ENCODE peak calls at places on chromosomes 4 and X, in four cellular contexts. One of them, this sample, is unnamed.

GRCh38 chr4:92433272-92433758 is 129.5 kb downstream of the GRID2 start:
- DNase-seq in HFFc6: no peak
- DNase-seq in cardiac muscle cell: no peak
- DNase-seq in cardiac fibroblast: no peak
- DNase-seq in this sample: no peak

GRCh38 chr4:2715426-2715825 is 40.7 kb downstream of the TNIP2 start:
- DNase-seq in HFFc6: no peak
- DNase-seq in cardiac muscle cell: no peak
- DNase-seq in cardiac fibroblast: no peak
- DNase-seq in this sample: no peak

GRCh38 chr4:90137545-90137944 is 10.4 kb downstream of the CCSER1 start:
- DNase-seq in HFFc6: no peak
- DNase-seq in cardiac muscle cell: no peak
- DNase-seq in cardiac fibroblast: peak
- DNase-seq in this sample: no peak

GRCh38 chrX:69988955-69989394 is 60.8 kb downstream of the AWAT2 start:
- DNase-seq in HFFc6: no peak
- DNase-seq in cardiac muscle cell: peak
- DNase-seq in cardiac fibroblast: peak
- DNase-seq in this sample: no peak

GRCh38 chr4:150305995-150306394 is 227.8 kb downstream of the DCLK2 start:
- DNase-seq in HFFc6: peak
- DNase-seq in cardiac muscle cell: peak
- DNase-seq in cardiac fibroblast: peak
- DNase-seq in this sample: no peak

GRCh38 chrX:64975491-64975890 is 759 bp downstream of the ZC4H2 start:
- DNase-seq in HFFc6: no peak
- DNase-seq in cardiac muscle cell: peak
- DNase-seq in cardiac fibroblast: peak
- DNase-seq in this sample: no peak

GRCh38 chr4:992297-993110 is 700 bp downstream of the SLC26A1 start:
- DNase-seq in HFFc6: no peak
- DNase-seq in cardiac muscle cell: no peak
- DNase-seq in cardiac fibroblast: peak
- DNase-seq in this sample: no peak

GRCh38 chrX:150869450-150869849 is 29.0 kb downstream of the CD99L2 start:
- DNase-seq in HFFc6: no peak
- DNase-seq in cardiac muscle cell: no peak
- DNase-seq in cardiac fibroblast: no peak
- DNase-seq in this sample: no peak

GRCh38 chrX:15804563-15804962 is 14.3 kb downstream of the ZRSR2 start:
- DNase-seq in HFFc6: no peak
- DNase-seq in cardiac muscle cell: no peak
- DNase-seq in cardiac fibroblast: no peak
- DNase-seq in this sample: no peak

GRCh38 chr4:142095886-142096605 is 459.7 kb downstream of the IL15 start:
- DNase-seq in HFFc6: peak
- DNase-seq in cardiac muscle cell: peak
- DNase-seq in cardiac fibroblast: peak
- DNase-seq in this sample: no peak

GRCh38 chr4:78732332-78733104 is 43.6 kb upstream of the BMP2K start:
- DNase-seq in HFFc6: no peak
- DNase-seq in cardiac muscle cell: no peak
- DNase-seq in cardiac fibroblast: no peak
- DNase-seq in this sample: no peak

GRCh38 chr4:793109-793861 is 32.6 kb downstream of the CPLX1 start:
- DNase-seq in HFFc6: no peak
- DNase-seq in cardiac muscle cell: no peak
- DNase-seq in cardiac fibroblast: no peak
- DNase-seq in this sample: no peak

GRCh38 chrX:54921427-54922021 is 900 bp downstream of the TRO start:
- DNase-seq in HFFc6: peak
- DNase-seq in cardiac muscle cell: peak
- DNase-seq in cardiac fibroblast: peak
- DNase-seq in this sample: peak

DNA sequence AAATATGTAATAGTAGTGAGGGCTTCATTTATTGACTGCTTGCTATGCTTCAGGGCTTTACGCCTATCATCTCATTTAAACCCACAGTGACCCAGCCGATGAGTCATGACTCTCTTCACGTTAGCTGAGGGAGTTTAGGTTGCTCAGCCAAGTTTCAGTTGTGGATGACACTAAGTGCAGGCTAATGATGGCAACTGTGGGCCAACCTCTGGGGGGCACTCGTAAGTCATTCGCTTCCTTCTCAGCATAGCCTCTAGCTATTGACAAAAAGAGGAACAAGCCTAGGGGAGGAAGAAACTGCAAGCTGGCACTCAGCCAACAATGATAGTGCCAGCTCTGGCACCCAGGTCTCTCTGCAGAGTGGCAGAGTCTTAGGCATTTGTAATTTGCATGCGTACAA is 325.0 kb downstream of the ARHGAP10 start:
- DNase-seq in HFFc6: peak
- DNase-seq in cardiac muscle cell: peak
- DNase-seq in cardiac fibroblast: peak
- DNase-seq in this sample: no peak
- TF ChIP-seq CTCF in HFFc6: peak
- TF ChIP-seq CTCF in cardiac muscle cell: peak
- TF ChIP-seq CTCF in cardiac fibroblast: no peak
- TF ChIP-seq CTCF in this sample: no peak

GRCh38 chrX:45843518-45843917 is 642.8 kb upstream of the DIPK2B start:
- DNase-seq in HFFc6: no peak
- DNase-seq in cardiac muscle cell: peak
- DNase-seq in cardiac fibroblast: no peak
- DNase-seq in this sample: no peak
- TF ChIP-seq CTCF in HFFc6: no peak
- TF ChIP-seq CTCF in cardiac muscle cell: no peak
- TF ChIP-seq CTCF in cardiac fibroblast: no peak
- TF ChIP-seq CTCF in this sample: peak

DNA sequence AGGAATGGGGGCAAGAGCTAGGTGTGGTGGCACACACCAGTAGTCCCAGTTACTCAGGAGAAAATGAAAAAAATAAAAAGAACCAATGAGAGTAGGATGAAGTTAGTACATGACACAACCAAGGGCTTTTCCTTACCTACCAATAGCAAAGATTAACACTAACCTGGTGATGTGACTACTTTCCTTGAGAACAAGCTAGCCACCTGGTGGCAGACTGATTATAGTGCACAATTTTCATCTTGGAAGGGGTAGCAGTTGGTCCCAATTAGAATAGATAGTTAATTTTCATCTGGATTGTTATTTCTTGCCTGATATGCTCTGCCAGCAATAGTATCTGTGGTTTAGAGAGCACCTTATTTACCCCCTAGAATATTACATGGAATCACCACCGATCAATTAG is 1216.8 kb upstream of the PABPC4L start:
- DNase-seq in HFFc6: peak
- DNase-seq in cardiac muscle cell: peak
- DNase-seq in cardiac fibroblast: peak
- DNase-seq in this sample: no peak
- TF ChIP-seq CTCF in HFFc6: peak
- TF ChIP-seq CTCF in cardiac muscle cell: peak
- TF ChIP-seq CTCF in cardiac fibroblast: peak
- TF ChIP-seq CTCF in this sample: peak

GRCh38 chr4:4643306-4643705 is 101.5 kb upstream of the STX18 start:
- DNase-seq in HFFc6: no peak
- DNase-seq in cardiac muscle cell: no peak
- DNase-seq in cardiac fibroblast: no peak
- DNase-seq in this sample: no peak

GRCh38 chr4:4642201-4643025 is 100.6 kb upstream of the STX18 start:
- DNase-seq in HFFc6: no peak
- DNase-seq in cardiac muscle cell: no peak
- DNase-seq in cardiac fibroblast: no peak
- DNase-seq in this sample: no peak

GRCh38 chr4:4641661-4642180 is 99.9 kb upstream of the STX18 start:
- DNase-seq in HFFc6: no peak
- DNase-seq in cardiac muscle cell: no peak
- DNase-seq in cardiac fibroblast: no peak
- DNase-seq in this sample: no peak

GRCh38 chr4:4639370-4639769 is 97.5 kb upstream of the STX18 start:
- DNase-seq in HFFc6: no peak
- DNase-seq in cardiac muscle cell: no peak
- DNase-seq in cardiac fibroblast: no peak
- DNase-seq in this sample: no peak

DNA sequence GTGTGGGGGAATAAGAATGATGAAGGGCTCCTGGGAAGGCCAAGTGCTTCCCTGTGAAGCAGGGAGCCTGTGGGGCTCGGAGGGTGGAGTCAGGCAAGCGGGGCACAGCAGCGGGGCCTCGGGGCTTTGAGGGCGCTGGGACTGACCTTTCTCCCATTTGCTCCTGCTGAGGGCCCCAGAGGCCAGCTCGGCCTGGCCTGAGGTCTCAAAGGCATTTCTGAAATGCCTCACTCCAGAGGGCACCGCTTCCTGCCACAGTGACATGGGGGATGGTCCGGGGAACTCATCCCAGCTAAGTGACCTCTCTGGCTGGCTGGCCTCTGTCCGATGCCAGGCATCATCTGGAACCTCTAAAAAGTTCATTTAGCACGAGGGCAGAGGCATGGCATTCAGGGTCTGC is 98.8 kb upstream of the STX18 start:
- DNase-seq in HFFc6: no peak
- DNase-seq in cardiac muscle cell: no peak
- DNase-seq in cardiac fibroblast: no peak
- DNase-seq in this sample: no peak
- TF ChIP-seq CTCF in HFFc6: no peak
- TF ChIP-seq CTCF in cardiac muscle cell: no peak
- TF ChIP-seq CTCF in cardiac fibroblast: no peak
- TF ChIP-seq CTCF in this sample: no peak

This sample was measured in type B pancreatic cell.